ENCODE peak calls at places on chromosome 5, in six cellular contexts. E, M, U, Y, S and B are unnamed samples.

GRCh38 chr5:140114341-140115185 is 654 bp downstream of the PURA start:
- DNase-seq in E (peak), M (peak), U (peak), Y (peak), S (peak), B (no peak)

GRCh38 chr5:31049933-31050704 is 143.4 kb upstream of the CDH6 start:
- DNase-seq in E (no peak), M (no peak), U (no peak), Y (no peak), S (no peak), B (no peak)

GRCh38 chr5:91288117-91288516 is 95.0 kb downstream of the ARRDC3 start:
- DNase-seq in E (no peak), M (no peak), U (no peak), Y (no peak), S (peak), B (no peak)

GRCh38 chr5:16980983-16981382 is 44.9 kb upstream of the MYO10 start:
- DNase-seq in E (no peak), M (no peak), U (no peak), Y (no peak), S (no peak), B (no peak)

GRCh38 chr5:132270706-132271105 is 13.2 kb downstream of the PDLIM4 start:
- DNase-seq in E (no peak), M (no peak), U (no peak), Y (no peak), S (peak), B (no peak)

GRCh38 chr5:132460835-132461230 is 29.7 kb downstream of the IRF1 start:
- DNase-seq in E (no peak), M (no peak), U (peak), Y (no peak), S (no peak), B (no peak)

GRCh38 chr5:664994-665360 is 28.2 kb downstream of the TPPP start:
- DNase-seq in E (no peak), M (no peak), U (no peak), Y (no peak), S (no peak), B (no peak)

GRCh38 chr5:141476132-141476909 is 555 bp downstream of the PCDHGC3 start:
- DNase-seq in E (peak), M (peak), U (peak), Y (no peak), S (peak), B (no peak)

GRCh38 chr5:61053937-61054336 is 108.3 kb downstream of the SMIM15 start:
- DNase-seq in E (no peak), M (no peak), U (no peak), Y (no peak), S (no peak), B (no peak)

GRCh38 chr5:17037751-17038150 is 101.7 kb upstream of the MYO10 start:
- DNase-seq in E (no peak), M (no peak), U (no peak), Y (no peak), S (no peak), B (no peak)

GRCh38 chr5:64506567-64507321 is 929 bp downstream of the RGS7BP start:
- DNase-seq in E (no peak), M (no peak), U (no peak), Y (no peak), S (no peak), B (no peak)

GRCh38 chr5:76280494-76280893 is 122.6 kb upstream of the IQGAP2 start:
- DNase-seq in E (no peak), M (no peak), U (no peak), Y (no peak), S (no peak), B (no peak)

GRCh38 chr5:124309241-124309977 is 437.0 kb downstream of the ZNF608 start:
- DNase-seq in E (no peak), M (no peak), U (no peak), Y (no peak), S (peak), B (no peak)

GRCh38 chr5:149487672-149488071 is 63.6 kb downstream of the CSNK1A1 start:
- DNase-seq in E (no peak), M (no peak), U (no peak), Y (no peak), S (no peak), B (no peak)

GRCh38 chr5:76294573-76294972 is 108.5 kb upstream of the IQGAP2 start:
- DNase-seq in E (no peak), M (no peak), U (no peak), Y (no peak), S (no peak), B (no peak)

GRCh38 chr5:1390861-1391600 is 46.1 kb upstream of the CLPTM1L start:
- DNase-seq in E (no peak), M (no peak), U (no peak), Y (no peak), S (no peak), B (no peak)

GRCh38 chr5:81247441-81247972 is 14.4 kb downstream of the CKMT2 start:
- DNase-seq in E (no peak), M (no peak), U (no peak), Y (no peak), S (no peak), B (no peak)

GRCh38 chr5:132557425-132557805 is 638 bp downstream of the RAD50 start:
- DNase-seq in E (peak), M (peak), U (peak), Y (no peak), S (peak), B (no peak)

GRCh38 chr5:100505984-100506670 is 29.0 kb upstream of the FAM174A start:
- DNase-seq in E (no peak), M (no peak), U (no peak), Y (no peak), S (no peak), B (no peak)

GRCh38 chr5:111463304-111463703 is 49.0 kb downstream of the STARD4 start:
- DNase-seq in E (no peak), M (no peak), U (no peak), Y (no peak), S (no peak), B (no peak)

GRCh38 chr5:33938881-33939280 is 2.7 kb downstream of the RXFP3 start:
- DNase-seq in E (no peak), M (no peak), U (no peak), Y (no peak), S (no peak), B (no peak)

GRCh38 chr5:146877783-146878470 is 630 bp downstream of the PPP2R2B start:
- DNase-seq in E (peak), M (no peak), U (no peak), Y (peak), S (peak), B (peak)

GRCh38 chr5:150136841-150137167 is 18.8 kb downstream of the PDGFRB start:
- DNase-seq in E (no peak), M (no peak), U (no peak), Y (no peak), S (no peak), B (no peak)

GRCh38 chr5:172844577-172844838 is 10.5 kb downstream of the ERGIC1 start:
- DNase-seq in E (no peak), M (no peak), U (no peak), Y (no peak), S (no peak), B (no peak)

GRCh38 chr5:172846677-172847076 is 12.6 kb downstream of the ERGIC1 start:
- DNase-seq in E (no peak), M (no peak), U (no peak), Y (no peak), S (no peak), B (no peak)

GRCh38 chr5:172843825-172844576 is 9.9 kb downstream of the ERGIC1 start:
- DNase-seq in E (no peak), M (no peak), U (no peak), Y (no peak), S (no peak), B (no peak)

GRCh38 chr5:172846249-172846648 is 12.2 kb downstream of the ERGIC1 start:
- DNase-seq in E (no peak), M (no peak), U (peak), Y (no peak), S (no peak), B (no peak)

DNA sequence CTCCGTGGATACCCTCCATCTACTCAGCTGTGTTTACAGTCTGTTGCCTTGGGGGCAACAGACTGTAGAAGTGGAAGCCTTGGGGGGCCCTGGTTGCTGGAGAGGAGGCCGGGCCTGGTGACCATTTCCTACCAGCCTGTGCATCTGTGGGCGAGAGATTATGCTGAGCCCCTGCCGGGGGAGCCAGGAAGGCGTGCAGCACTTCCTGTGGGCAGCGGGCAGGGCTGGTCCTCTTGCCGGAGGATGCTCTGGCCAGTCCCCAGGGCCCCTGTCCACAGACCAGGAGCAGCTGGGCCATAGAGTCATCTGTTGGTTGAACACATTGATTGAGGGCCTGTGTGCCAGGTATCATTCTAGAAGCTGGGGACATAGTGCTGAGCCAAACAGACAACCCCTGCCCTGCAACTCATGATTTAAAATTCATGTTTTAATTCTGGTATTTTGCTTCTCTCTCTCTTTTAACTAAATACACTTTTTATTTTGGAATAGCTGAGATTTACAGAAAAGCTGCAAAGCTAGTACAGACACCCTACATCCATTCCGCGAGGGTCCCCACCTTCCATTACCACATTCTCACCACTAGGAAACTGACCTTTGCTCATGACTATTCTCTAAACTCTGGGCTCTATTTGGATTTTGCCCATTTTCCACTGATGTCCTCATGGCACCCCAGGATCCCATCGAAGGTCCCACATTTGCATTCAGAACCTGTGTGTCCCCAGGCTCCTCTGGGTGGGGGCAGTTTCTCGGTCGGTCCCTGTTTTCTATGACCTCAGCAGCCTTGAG is 11.3 kb downstream of the ERGIC1 start:
- DNase-seq in E (no peak), M (no peak), U (no peak), Y (no peak), S (no peak), B (no peak)
- TF ChIP-seq CTCF in E (no peak), M (no peak), U (no peak), Y (no peak), S (no peak), B (no peak)

DNA sequence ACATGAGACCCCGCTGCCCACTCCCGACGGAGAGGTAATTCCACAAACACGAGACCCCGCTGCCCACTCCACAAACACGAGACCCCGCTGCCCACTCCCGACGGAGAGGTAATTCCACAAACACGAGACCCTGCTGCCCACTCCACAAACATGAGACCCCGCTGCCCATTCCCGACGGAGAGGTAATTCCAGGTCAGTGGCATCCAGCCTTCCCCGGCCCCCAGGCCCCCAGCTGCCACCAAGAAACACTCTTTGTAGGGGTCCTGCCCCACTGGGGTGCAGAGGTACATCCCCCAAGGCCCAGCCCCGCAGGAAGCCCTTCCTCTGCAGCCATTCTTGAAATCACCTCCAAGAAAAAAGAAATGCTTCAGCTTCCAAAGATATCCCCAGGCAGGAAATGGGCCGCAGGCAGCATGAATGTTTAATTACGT is 115.9 kb downstream of the ADAMTS2 start:
- DNase-seq in E (no peak), M (no peak), U (peak), Y (no peak), S (no peak), B (no peak)
- TF ChIP-seq CTCF in E (no peak), M (no peak), U (no peak), Y (no peak), S (no peak), B (no peak)

GRCh38 chr5:74288448-74289109 is 351.9 kb downstream of the ENC1 start:
- DNase-seq in E (peak), M (no peak), U (no peak), Y (no peak), S (no peak), B (no peak)

GRCh38 chr5:74289238-74289637 is 351.3 kb downstream of the ENC1 start:
- DNase-seq in E (no peak), M (no peak), U (no peak), Y (no peak), S (no peak), B (no peak)

GRCh38 chr5:74288038-74288437 is 352.5 kb downstream of the ENC1 start:
- DNase-seq in E (no peak), M (no peak), U (no peak), Y (no peak), S (no peak), B (no peak)

GRCh38 chr5:74286734-74287705 is 353.5 kb downstream of the ENC1 start:
- DNase-seq in E (no peak), M (no peak), U (no peak), Y (no peak), S (no peak), B (no peak)

GRCh38 chr5:74290634-74291033 is 349.9 kb downstream of the ENC1 start:
- DNase-seq in E (no peak), M (no peak), U (no peak), Y (no peak), S (no peak), B (no peak)
- TF ChIP-seq CTCF in E (no peak), M (no peak), U (no peak), Y (no peak), S (peak), B (no peak)

DNA sequence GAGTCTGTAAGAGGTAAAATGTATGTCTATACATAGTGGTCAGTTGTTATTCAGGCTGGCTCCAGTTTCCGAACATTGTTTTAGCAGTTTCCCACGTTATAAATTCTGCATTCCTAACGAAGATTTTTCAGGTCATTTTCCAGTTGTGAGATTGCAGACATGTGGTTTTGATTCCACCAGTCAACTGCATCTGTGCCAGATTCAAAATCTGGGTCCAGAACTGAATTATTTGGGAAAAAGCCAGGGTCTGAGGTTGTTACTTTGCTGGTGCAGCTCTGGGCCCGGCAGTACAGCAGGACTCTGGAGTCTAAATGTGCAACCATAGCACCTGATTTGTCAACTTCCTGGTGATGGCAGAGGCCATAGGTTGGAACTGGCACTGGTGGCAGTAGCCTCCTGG is 105.8 kb upstream of the MEGF10 start:
- DNase-seq in E (no peak), M (no peak), U (no peak), Y (no peak), S (no peak), B (no peak)
- TF ChIP-seq CTCF in E (no peak), M (no peak), U (no peak), Y (no peak), S (no peak), B (no peak)

GRCh38 chr5:77628840-77629552 is 9.5 kb downstream of the OTP start:
- DNase-seq in E (no peak), M (no peak), U (no peak), Y (no peak), S (no peak), B (no peak)
- TF ChIP-seq CTCF in E (no peak), M (no peak), U (no peak), Y (no peak), S (no peak), B (no peak)

DNA sequence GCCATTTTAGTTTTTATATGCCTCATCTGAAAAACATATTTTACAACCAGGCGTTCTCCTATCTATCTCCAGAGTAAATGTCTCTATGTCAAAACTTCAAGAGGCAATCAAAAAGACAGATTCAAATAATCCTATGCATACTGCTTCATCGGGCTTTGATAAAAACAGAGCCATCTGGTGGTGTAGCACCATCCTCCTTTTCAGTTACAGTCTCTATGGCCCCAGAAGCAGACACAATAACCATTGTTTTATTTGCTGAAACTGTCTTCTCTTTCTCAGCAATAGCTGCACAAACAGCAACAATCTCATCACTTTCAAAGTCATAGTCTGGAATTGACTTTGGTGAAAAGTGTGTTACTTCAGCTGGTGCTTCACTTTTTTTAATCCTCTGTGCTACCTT is 36.3 kb downstream of the PTGER4 start:
- DNase-seq in E (no peak), M (no peak), U (no peak), Y (no peak), S (no peak), B (no peak)
- TF ChIP-seq CTCF in E (no peak), M (peak), U (no peak), Y (no peak), S (peak), B (no peak)